ENCODE peak calls at places on chromosomes 7 and 10, in eight cellular contexts. One of them, this sample, is unnamed.

GRCh38 chr10:1546431-1547110 is 190.8 kb downstream of the ADARB2 start:
- DNase-seq in T-cell: no peak
- DNase-seq in Right ventricle myocardium superior: no peak
- DNase-seq in LNCaP clone FGC: no peak
- DNase-seq in NCI-H2029: no peak
- DNase-seq in OCI-LY7: no peak
- DNase-seq in stimulated activated CD4-positive, alpha-beta T cell treated with anti-CD3 and anti-CD28 coated beads, Interleukin-1b, Interleukin-23, amount 100 ng/mL, for 1 hour: no peak
- DNase-seq in activated CD4-positive, alpha-beta T cell treated with anti-CD3 and anti-CD28 coated beads, Interleukin-2, amount 10 ng/mL, durations not matched to agents 7 days and 5 days: no peak
- DNase-seq in this sample: no peak

GRCh38 chr7:12731775-12732174 is 44.3 kb downstream of the ARL4A start:
- DNase-seq in NCI-H2029: no peak
- DNase-seq in T-cell: no peak
- DNase-seq in OCI-LY7: no peak
- DNase-seq in LNCaP clone FGC: no peak
- DNase-seq in stimulated activated CD4-positive, alpha-beta T cell treated with anti-CD3 and anti-CD28 coated beads, Interleukin-1b, Interleukin-23, amount 100 ng/mL, for 1 hour: no peak
- DNase-seq in Right ventricle myocardium superior: no peak
- DNase-seq in activated CD4-positive, alpha-beta T cell treated with anti-CD3 and anti-CD28 coated beads, Interleukin-2, amount 10 ng/mL, durations not matched to agents 7 days and 5 days: peak
- DNase-seq in this sample: no peak

GRCh38 chr7:32223071-32223650 is 153.0 kb upstream of the PDE1C start:
- DNase-seq in Right ventricle myocardium superior: no peak
- DNase-seq in activated CD4-positive, alpha-beta T cell treated with anti-CD3 and anti-CD28 coated beads, Interleukin-2, amount 10 ng/mL, durations not matched to agents 7 days and 5 days: no peak
- DNase-seq in LNCaP clone FGC: no peak
- DNase-seq in NCI-H2029: no peak
- DNase-seq in OCI-LY7: no peak
- DNase-seq in T-cell: no peak
- DNase-seq in stimulated activated CD4-positive, alpha-beta T cell treated with anti-CD3 and anti-CD28 coated beads, Interleukin-1b, Interleukin-23, amount 100 ng/mL, for 1 hour: no peak
- DNase-seq in this sample: no peak

GRCh38 chr10:116836087-116836486 is 13.2 kb upstream of the ENO4 start:
- DNase-seq in Right ventricle myocardium superior: no peak
- DNase-seq in stimulated activated CD4-positive, alpha-beta T cell treated with anti-CD3 and anti-CD28 coated beads, Interleukin-1b, Interleukin-23, amount 100 ng/mL, for 1 hour: no peak
- DNase-seq in T-cell: no peak
- DNase-seq in LNCaP clone FGC: no peak
- DNase-seq in OCI-LY7: no peak
- DNase-seq in NCI-H2029: peak
- DNase-seq in activated CD4-positive, alpha-beta T cell treated with anti-CD3 and anti-CD28 coated beads, Interleukin-2, amount 10 ng/mL, durations not matched to agents 7 days and 5 days: no peak
- DNase-seq in this sample: no peak

GRCh38 chr10:36349445-36350063 is 707.5 kb upstream of the FZD8 start:
- DNase-seq in activated CD4-positive, alpha-beta T cell treated with anti-CD3 and anti-CD28 coated beads, Interleukin-2, amount 10 ng/mL, durations not matched to agents 7 days and 5 days: no peak
- DNase-seq in OCI-LY7: no peak
- DNase-seq in stimulated activated CD4-positive, alpha-beta T cell treated with anti-CD3 and anti-CD28 coated beads, Interleukin-1b, Interleukin-23, amount 100 ng/mL, for 1 hour: no peak
- DNase-seq in NCI-H2029: no peak
- DNase-seq in Right ventricle myocardium superior: no peak
- DNase-seq in LNCaP clone FGC: no peak
- DNase-seq in T-cell: no peak
- DNase-seq in this sample: no peak

GRCh38 chr7:110283056-110283455 is 807.9 kb upstream of the LRRN3 start:
- DNase-seq in NCI-H2029: no peak
- DNase-seq in LNCaP clone FGC: peak
- DNase-seq in OCI-LY7: no peak
- DNase-seq in T-cell: no peak
- DNase-seq in Right ventricle myocardium superior: no peak
- DNase-seq in stimulated activated CD4-positive, alpha-beta T cell treated with anti-CD3 and anti-CD28 coated beads, Interleukin-1b, Interleukin-23, amount 100 ng/mL, for 1 hour: no peak
- DNase-seq in activated CD4-positive, alpha-beta T cell treated with anti-CD3 and anti-CD28 coated beads, Interleukin-2, amount 10 ng/mL, durations not matched to agents 7 days and 5 days: no peak
- DNase-seq in this sample: no peak

GRCh38 chr10:124515244-124515970 is 53.8 kb downstream of the LHPP start:
- DNase-seq in activated CD4-positive, alpha-beta T cell treated with anti-CD3 and anti-CD28 coated beads, Interleukin-2, amount 10 ng/mL, durations not matched to agents 7 days and 5 days: no peak
- DNase-seq in NCI-H2029: no peak
- DNase-seq in OCI-LY7: no peak
- DNase-seq in Right ventricle myocardium superior: no peak
- DNase-seq in T-cell: no peak
- DNase-seq in LNCaP clone FGC: no peak
- DNase-seq in stimulated activated CD4-positive, alpha-beta T cell treated with anti-CD3 and anti-CD28 coated beads, Interleukin-1b, Interleukin-23, amount 100 ng/mL, for 1 hour: no peak
- DNase-seq in this sample: no peak

GRCh38 chr10:13916384-13916947 is 329.7 kb downstream of the PRPF18 start:
- DNase-seq in activated CD4-positive, alpha-beta T cell treated with anti-CD3 and anti-CD28 coated beads, Interleukin-2, amount 10 ng/mL, durations not matched to agents 7 days and 5 days: no peak
- DNase-seq in T-cell: no peak
- DNase-seq in OCI-LY7: no peak
- DNase-seq in LNCaP clone FGC: no peak
- DNase-seq in NCI-H2029: no peak
- DNase-seq in Right ventricle myocardium superior: no peak
- DNase-seq in stimulated activated CD4-positive, alpha-beta T cell treated with anti-CD3 and anti-CD28 coated beads, Interleukin-1b, Interleukin-23, amount 100 ng/mL, for 1 hour: no peak
- DNase-seq in this sample: no peak

GRCh38 chr10:37053476-37053875 is 71.9 kb upstream of the ANKRD30A start:
- DNase-seq in LNCaP clone FGC: no peak
- DNase-seq in stimulated activated CD4-positive, alpha-beta T cell treated with anti-CD3 and anti-CD28 coated beads, Interleukin-1b, Interleukin-23, amount 100 ng/mL, for 1 hour: no peak
- DNase-seq in NCI-H2029: no peak
- DNase-seq in OCI-LY7: no peak
- DNase-seq in Right ventricle myocardium superior: no peak
- DNase-seq in T-cell: no peak
- DNase-seq in activated CD4-positive, alpha-beta T cell treated with anti-CD3 and anti-CD28 coated beads, Interleukin-2, amount 10 ng/mL, durations not matched to agents 7 days and 5 days: no peak
- DNase-seq in this sample: no peak

GRCh38 chr7:26918241-26918640 is 53.9 kb upstream of the SKAP2 start:
- DNase-seq in activated CD4-positive, alpha-beta T cell treated with anti-CD3 and anti-CD28 coated beads, Interleukin-2, amount 10 ng/mL, durations not matched to agents 7 days and 5 days: no peak
- DNase-seq in stimulated activated CD4-positive, alpha-beta T cell treated with anti-CD3 and anti-CD28 coated beads, Interleukin-1b, Interleukin-23, amount 100 ng/mL, for 1 hour: no peak
- DNase-seq in Right ventricle myocardium superior: no peak
- DNase-seq in T-cell: no peak
- DNase-seq in OCI-LY7: no peak
- DNase-seq in LNCaP clone FGC: no peak
- DNase-seq in NCI-H2029: no peak
- DNase-seq in this sample: no peak